ENCODE peak calls at places on chromosomes 4 and X, in ten cellular contexts. X is A549, D is endothelial cell, H is prostate gland, G is WTC11, U is hepatocyte, Y is body of pancreas, R is breast epithelium, N is cardiac fibroblast, F is WERI-Rb-1. V is an unnamed sample.

GRCh38 chrX:136146614-136147319 is 566 bp upstream of the FHL1 start:
- DNase-seq in N (no peak), R (no peak), U (peak), X (no peak), H (no peak), F (peak), Y (no peak), G (peak), D (no peak), V (peak)

GRCh38 chr4:153458969-153459368 is 7.2 kb upstream of the TMEM131L start:
- DNase-seq in R (no peak), X (no peak), Y (no peak), F (no peak), U (no peak), H (no peak), G (no peak), D (no peak), N (no peak), V (no peak)

GRCh38 chr4:159048166-159048886 is 54.6 kb upstream of the RAPGEF2 start:
- DNase-seq in X (peak), D (no peak), U (peak), N (peak), R (peak), G (peak), F (peak), Y (peak), H (peak), V (peak)

GRCh38 chr4:6250235-6250983 is 19.2 kb upstream of the WFS1 start:
- DNase-seq in Y (no peak), X (peak), D (peak), H (peak), U (peak), F (peak), N (peak), R (no peak), G (peak), V (peak)

GRCh38 chr4:154982187-154983047 is 201.3 kb downstream of the RBM46 start:
- DNase-seq in N (peak), F (peak), D (peak), Y (peak), X (peak), R (peak), G (peak), U (peak), H (peak), V (peak)

GRCh38 chrX:49754238-49754857 is 58.6 kb upstream of the PAGE1 start:
- DNase-seq in Y (peak), U (peak), F (peak), D (peak), G (peak), X (peak), H (peak), N (peak), R (no peak), V (peak)

GRCh38 chr4:85496933-85497332 is 22.0 kb downstream of the ARHGAP24 start:
- DNase-seq in D (no peak), R (no peak), X (peak), Y (no peak), G (no peak), H (no peak), N (peak), F (no peak), U (no peak), V (peak)

GRCh38 chrX:154020500-154021115 is 906 bp upstream of the IRAK1 start:
- DNase-seq in D (no peak), U (no peak), H (no peak), F (no peak), R (no peak), N (no peak), Y (no peak), X (peak), G (no peak), V (no peak)

GRCh38 chr4:162245051-162245450 is 81.3 kb upstream of the FSTL5 start:
- DNase-seq in G (no peak), Y (no peak), D (no peak), N (no peak), F (no peak), X (peak), H (no peak), U (no peak), R (no peak), V (no peak)

GRCh38 chr4:155305619-155306018 is 71.1 kb downstream of the MAP9 start:
- DNase-seq in F (no peak), G (no peak), D (no peak), N (no peak), R (no peak), U (no peak), H (no peak), Y (no peak), X (no peak), V (no peak)

GRCh38 chr4:80221161-80221560 is 23.9 kb downstream of the PRDM8 start:
- DNase-seq in F (no peak), U (peak), H (no peak), R (no peak), D (no peak), X (no peak), G (no peak), N (peak), Y (no peak), V (peak)

GRCh38 chrX:103531002-103531401 is 11.7 kb upstream of the RAB40A start:
- DNase-seq in D (no peak), U (no peak), R (no peak), H (no peak), N (peak), F (no peak), Y (no peak), G (no peak), X (no peak), V (no peak)

GRCh38 chr4:94277539-94277938 is 65.1 kb downstream of the HPGDS start:
- DNase-seq in R (no peak), H (no peak), X (no peak), F (no peak), D (no peak), G (no peak), N (no peak), U (no peak), Y (no peak), V (no peak)

GRCh38 chr4:177267911-177268310 is 41.8 kb upstream of the NEIL3 start:
- DNase-seq in U (no peak), R (no peak), H (no peak), D (no peak), G (no peak), Y (no peak), N (no peak), X (no peak), F (no peak), V (no peak)

GRCh38 chr4:185580699-185581098 is 45.4 kb upstream of the PDLIM3 start:
- DNase-seq in G (no peak), F (peak), N (peak), X (no peak), Y (no peak), H (no peak), R (no peak), U (no peak), D (no peak), V (no peak)

GRCh38 chr4:54958236-54958635 is 167.2 kb downstream of the KDR start:
- DNase-seq in U (no peak), Y (no peak), X (no peak), H (no peak), F (no peak), R (no peak), G (no peak), D (no peak), N (no peak), V (no peak)

GRCh38 chr4:69044247-69044646 is 52.0 kb upstream of the UGT2B7 start:
- DNase-seq in F (no peak), U (no peak), D (no peak), R (no peak), X (no peak), H (no peak), N (no peak), G (no peak), Y (no peak), V (no peak)

DNA sequence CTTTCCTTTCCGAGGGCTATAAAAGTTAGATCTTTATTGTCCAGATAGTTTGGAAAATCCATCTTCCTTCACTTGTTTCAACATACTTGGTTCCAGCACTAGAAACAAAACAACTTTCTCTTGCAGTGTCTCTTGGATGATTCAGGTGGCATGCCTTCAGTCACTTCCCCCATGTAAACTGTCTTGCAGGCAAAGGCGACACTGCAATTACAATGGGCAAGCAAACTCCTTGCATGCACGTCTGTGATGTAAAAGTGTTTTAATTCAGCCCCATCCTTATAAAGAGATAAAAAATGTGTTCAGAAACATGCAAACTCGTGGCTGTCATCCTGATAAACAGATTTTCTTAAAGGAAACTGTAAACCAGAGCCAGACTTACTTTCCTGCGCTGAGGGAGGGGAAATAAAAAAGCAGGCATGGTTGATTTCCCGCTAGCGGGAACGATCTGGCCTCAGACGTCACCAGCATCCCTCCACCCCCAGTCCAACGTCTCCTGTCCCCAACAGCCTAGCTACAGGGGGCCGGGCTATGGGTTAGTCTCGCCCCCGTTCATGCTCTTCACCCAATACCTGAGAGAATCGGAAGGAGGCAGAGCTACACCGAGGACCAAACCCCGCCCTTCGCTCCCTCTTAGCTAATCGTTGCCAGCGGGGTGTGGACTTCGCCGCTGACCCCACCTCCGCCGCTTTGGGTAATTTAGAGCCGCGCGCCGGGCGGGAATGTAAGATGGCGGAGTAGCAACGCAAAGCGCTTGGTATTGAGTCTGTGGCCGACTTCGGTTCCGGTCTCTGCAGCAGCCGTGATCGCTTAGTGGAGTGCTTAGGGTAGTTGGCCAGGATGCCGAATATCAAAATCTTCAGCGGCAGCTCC is at the start of gene PRPS1:
- DNase-seq in D (peak), G (peak), H (peak), N (peak), X (peak), F (peak), U (peak), R (peak), Y (peak), V (peak)
- TF ChIP-seq CTCF in D (no peak), G (no peak), H (no peak), N (no peak), X (no peak), F (no peak), U (no peak), R (no peak), Y (no peak), V (no peak)

GRCh38 chr4:7295917-7296660 is 103.8 kb downstream of the SORCS2 start:
- DNase-seq in N (peak), R (no peak), F (peak), X (peak), H (no peak), G (peak), D (peak), Y (no peak), U (peak), V (peak)
- TF ChIP-seq CTCF in N (peak), R (peak), F (peak), X (peak), H (peak), G (no peak), D (peak), Y (no peak), U (peak), V (peak)

GRCh38 chr4:171648926-171649325 is 164.3 kb upstream of the GALNTL6 start:
- DNase-seq in F (no peak), N (no peak), Y (no peak), H (no peak), U (no peak), X (no peak), D (no peak), G (no peak), R (no peak), V (no peak)

GRCh38 chr4:171646984-171647383 is 166.2 kb upstream of the GALNTL6 start:
- DNase-seq in H (no peak), Y (no peak), G (no peak), F (no peak), U (no peak), X (no peak), N (no peak), D (no peak), R (no peak), V (no peak)

GRCh38 chr4:171651071-171651470 is 162.1 kb upstream of the GALNTL6 start:
- DNase-seq in X (no peak), H (no peak), U (no peak), F (no peak), Y (no peak), N (no peak), R (no peak), G (no peak), D (no peak), V (no peak)

GRCh38 chr4:171644430-171645057 is 168.7 kb upstream of the GALNTL6 start:
- DNase-seq in X (no peak), U (no peak), G (no peak), R (no peak), N (no peak), H (no peak), D (no peak), F (no peak), Y (no peak), V (no peak)

GRCh38 chr4:171650543-171650942 is 162.7 kb upstream of the GALNTL6 start:
- DNase-seq in G (peak), U (no peak), N (no peak), R (no peak), X (no peak), H (no peak), Y (no peak), F (peak), D (peak), V (peak)
- TF ChIP-seq CTCF in G (no peak), U (no peak), N (no peak), R (no peak), X (no peak), H (no peak), Y (no peak), F (peak), D (peak), V (no peak)

GRCh38 chr4:45453258-45453841 is 670.5 kb downstream of the GABRG1 start:
- DNase-seq in D (no peak), N (peak), R (no peak), U (peak), F (peak), H (no peak), G (no peak), Y (no peak), X (peak), V (peak)
- TF ChIP-seq CTCF in D (no peak), N (peak), R (peak), U (peak), F (peak), H (peak), G (no peak), Y (no peak), X (no peak), V (peak)

GRCh38 chr4:151242305-151242704 is 34.7 kb upstream of the PRSS48 start:
- DNase-seq in R (no peak), N (no peak), F (no peak), H (no peak), D (no peak), G (no peak), Y (no peak), X (no peak), U (no peak), V (no peak)

GRCh38 chr4:151233600-151233999 is 43.4 kb upstream of the PRSS48 start:
- DNase-seq in G (no peak), N (no peak), R (no peak), H (no peak), U (no peak), X (no peak), Y (no peak), F (peak), D (no peak), V (no peak)

GRCh38 chr4:151236036-151236435 is 40.9 kb upstream of the PRSS48 start:
- DNase-seq in D (no peak), H (no peak), G (no peak), X (no peak), U (no peak), N (no peak), F (no peak), R (no peak), Y (no peak), V (no peak)

GRCh38 chr4:151239608-151240007 is 37.4 kb upstream of the PRSS48 start:
- DNase-seq in F (no peak), U (no peak), H (no peak), Y (no peak), N (no peak), R (no peak), G (no peak), D (no peak), X (no peak), V (no peak)

GRCh38 chr4:151238477-151238876 is 38.5 kb upstream of the PRSS48 start:
- DNase-seq in Y (no peak), G (no peak), N (peak), U (peak), D (no peak), F (no peak), R (no peak), X (peak), H (no peak), V (no peak)
- TF ChIP-seq CTCF in Y (no peak), G (no peak), N (no peak), U (peak), D (no peak), F (no peak), R (no peak), X (peak), H (no peak), V (no peak)

DNA sequence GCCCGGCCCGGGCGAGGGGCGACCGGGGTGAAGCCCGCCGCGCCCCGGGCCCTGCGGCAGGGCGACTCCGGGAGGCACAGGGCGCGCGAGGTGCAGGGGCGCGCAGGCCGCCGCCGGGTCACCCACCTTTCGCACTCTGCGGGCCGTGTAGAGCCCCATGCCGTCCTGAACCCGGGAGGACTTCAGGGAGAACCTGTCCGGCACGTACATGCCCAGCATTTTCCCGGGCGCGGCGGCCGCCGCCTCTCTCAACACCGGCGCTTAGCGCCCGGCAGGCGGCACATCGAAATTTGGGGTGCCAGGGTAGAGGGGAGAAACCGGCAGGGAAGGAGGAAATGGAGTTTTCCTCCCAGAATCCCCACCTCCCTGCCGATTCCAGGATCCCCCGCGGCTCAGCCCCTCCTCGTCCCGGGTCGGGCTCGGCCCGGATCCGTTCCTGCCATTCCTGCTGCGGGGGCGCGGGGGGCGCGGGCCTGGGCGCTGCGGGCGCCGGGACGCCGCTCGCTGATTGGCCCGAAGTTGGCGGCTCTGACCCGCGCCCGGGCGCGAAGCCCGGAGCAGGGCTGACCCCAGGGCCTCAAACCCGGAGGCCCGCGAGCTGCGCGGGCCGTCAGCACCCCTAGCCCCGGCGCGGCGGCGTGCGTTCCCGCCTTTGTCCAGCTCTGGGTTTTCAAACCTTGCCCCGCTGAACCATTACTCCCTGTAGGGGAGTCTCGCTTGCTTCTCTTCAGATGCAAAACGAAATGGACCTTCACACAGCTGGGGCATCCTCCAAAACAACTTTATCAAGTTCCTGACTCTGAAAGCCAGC is at the start of gene PRDM5:
- DNase-seq in D (peak), R (peak), Y (peak), X (peak), H (peak), G (peak), F (peak), U (peak), N (peak), V (peak)
- TF ChIP-seq CTCF in D (peak), R (no peak), Y (no peak), X (no peak), H (peak), G (no peak), F (peak), U (peak), N (peak), V (no peak)

GRCh38 chr4:1216869-1217294 is 32.0 kb downstream of the CTBP1 start:
- DNase-seq in F (no peak), U (no peak), H (no peak), R (no peak), D (no peak), G (no peak), Y (no peak), X (no peak), N (no peak), V (no peak)
- TF ChIP-seq CTCF in F (no peak), U (no peak), H (no peak), R (no peak), D (no peak), G (no peak), Y (no peak), X (no peak), N (no peak), V (no peak)